ENCODE peak calls at places on chromosomes 5 and 9, in eight cellular contexts. One of them, this sample, is unnamed.

GRCh38 chr5:55547792-55548191 is 13.0 kb upstream of the PLPP1 start:
- DNase-seq in iPS-NIHi11: no peak
- DNase-seq in C1 segment of cervical spinal cord: no peak
- DNase-seq in T-helper 2 cell: no peak
- DNase-seq in adipocyte: no peak
- DNase-seq in neural crest cell: no peak
- DNase-seq in NCI-H1092 treated with DMSO at 0.1 percent for 48 hours: no peak
- DNase-seq in AG09309: no peak
- DNase-seq in this sample: no peak

GRCh38 chr9:132506907-132507669 is 75.3 kb upstream of the BARHL1 start:
- DNase-seq in iPS-NIHi11: no peak
- DNase-seq in C1 segment of cervical spinal cord: no peak
- DNase-seq in T-helper 2 cell: no peak
- DNase-seq in adipocyte: no peak
- DNase-seq in neural crest cell: no peak
- DNase-seq in NCI-H1092 treated with DMSO at 0.1 percent for 48 hours: no peak
- DNase-seq in AG09309: no peak
- DNase-seq in this sample: no peak

GRCh38 chr5:90144625-90145327 is 264.8 kb downstream of the CETN3 start:
- DNase-seq in iPS-NIHi11: no peak
- DNase-seq in C1 segment of cervical spinal cord: no peak
- DNase-seq in T-helper 2 cell: no peak
- DNase-seq in adipocyte: peak; percentile 10
- DNase-seq in neural crest cell: no peak
- DNase-seq in NCI-H1092 treated with DMSO at 0.1 percent for 48 hours: no peak
- DNase-seq in AG09309: no peak
- DNase-seq in this sample: peak; percentile 70

GRCh38 chr9:116144038-116144437 is 9.6 kb upstream of the PAPPA start:
- DNase-seq in iPS-NIHi11: no peak
- DNase-seq in C1 segment of cervical spinal cord: no peak
- DNase-seq in T-helper 2 cell: no peak
- DNase-seq in adipocyte: peak; percentile 25
- DNase-seq in neural crest cell: no peak
- DNase-seq in NCI-H1092 treated with DMSO at 0.1 percent for 48 hours: no peak
- DNase-seq in AG09309: no peak
- DNase-seq in this sample: no peak

GRCh38 chr9:116238225-116238624 is 84.6 kb downstream of the PAPPA start:
- DNase-seq in iPS-NIHi11: no peak
- DNase-seq in C1 segment of cervical spinal cord: no peak
- DNase-seq in T-helper 2 cell: no peak
- DNase-seq in adipocyte: peak; percentile 82
- DNase-seq in neural crest cell: no peak
- DNase-seq in NCI-H1092 treated with DMSO at 0.1 percent for 48 hours: no peak
- DNase-seq in AG09309: peak; percentile 81
- DNase-seq in this sample: peak; percentile 85

GRCh38 chr5:173396311-173396993 is 68.2 kb upstream of the STC2 start:
- DNase-seq in iPS-NIHi11: peak; percentile 74
- DNase-seq in C1 segment of cervical spinal cord: peak; percentile 25
- DNase-seq in T-helper 2 cell: no peak
- DNase-seq in adipocyte: no peak
- DNase-seq in neural crest cell: peak; percentile 33
- DNase-seq in NCI-H1092 treated with DMSO at 0.1 percent for 48 hours: no peak
- DNase-seq in AG09309: no peak
- DNase-seq in this sample: peak; percentile 20

GRCh38 chr9:11946521-11946920 is 746.7 kb upstream of the TYRP1 start:
- DNase-seq in iPS-NIHi11: no peak
- DNase-seq in C1 segment of cervical spinal cord: no peak
- DNase-seq in T-helper 2 cell: no peak
- DNase-seq in adipocyte: peak; percentile 19
- DNase-seq in neural crest cell: no peak
- DNase-seq in NCI-H1092 treated with DMSO at 0.1 percent for 48 hours: no peak
- DNase-seq in AG09309: no peak
- DNase-seq in this sample: no peak

GRCh38 chr5:132289097-132289496 is 5.1 kb upstream of the SLC22A4 start:
- DNase-seq in iPS-NIHi11: no peak
- DNase-seq in C1 segment of cervical spinal cord: no peak
- DNase-seq in T-helper 2 cell: no peak
- DNase-seq in adipocyte: no peak
- DNase-seq in neural crest cell: no peak
- DNase-seq in NCI-H1092 treated with DMSO at 0.1 percent for 48 hours: no peak
- DNase-seq in AG09309: no peak
- DNase-seq in this sample: no peak

GRCh38 chr5:37889612-37890317 is 49.9 kb upstream of the GDNF start:
- DNase-seq in iPS-NIHi11: no peak
- DNase-seq in C1 segment of cervical spinal cord: no peak
- DNase-seq in T-helper 2 cell: no peak
- DNase-seq in adipocyte: peak; percentile 62
- DNase-seq in neural crest cell: no peak
- DNase-seq in NCI-H1092 treated with DMSO at 0.1 percent for 48 hours: no peak
- DNase-seq in AG09309: peak; percentile 74
- DNase-seq in this sample: peak; percentile 23

GRCh38 chr9:116073826-116074225 is 79.8 kb upstream of the PAPPA start:
- DNase-seq in iPS-NIHi11: no peak
- DNase-seq in C1 segment of cervical spinal cord: no peak
- DNase-seq in T-helper 2 cell: no peak
- DNase-seq in adipocyte: no peak
- DNase-seq in neural crest cell: no peak
- DNase-seq in NCI-H1092 treated with DMSO at 0.1 percent for 48 hours: no peak
- DNase-seq in AG09309: peak; percentile 84
- DNase-seq in this sample: no peak

This sample was measured in cardiac muscle cell.